ENCODE peak calls at places on chromosomes 6 and 20, in four cellular contexts. D, M, I and L are unnamed samples.

GRCh38 chr6:82624251-82624650 is 260.6 kb downstream of the TPBG start:
- DNase-seq in I (no peak), M (no peak), D (no peak), L (no peak)

GRCh38 chr20:35618372-35619131 is 2.9 kb downstream of the SPAG4 start:
- DNase-seq in I (no peak), D (peak), M (no peak), L (peak)

GRCh38 chr6:135012764-135013163 is 41.9 kb downstream of the HBS1L start:
- DNase-seq in M (no peak), I (no peak), D (peak), L (no peak)

GRCh38 chr6:20665290-20665689 is 131.0 kb downstream of the CDKAL1 start:
- DNase-seq in I (no peak), D (no peak), M (no peak), L (no peak)

GRCh38 chr20:5150226-5151076 is 23.6 kb downstream of the CDS2 start:
- DNase-seq in D (no peak), I (peak), M (peak), L (no peak)

GRCh38 chr6:31068738-31069340 is 43.5 kb downstream of the C6orf15 start:
- DNase-seq in M (peak), I (peak), D (peak), L (peak)

GRCh38 chr20:3045042-3045815 is 623 bp upstream of the MRPS26 start:
- DNase-seq in D (no peak), M (peak), I (no peak), L (peak)

GRCh38 chr6:56760842-56761241 is 118.2 kb upstream of the DST start:
- DNase-seq in I (no peak), D (no peak), M (no peak), L (no peak)

GRCh38 chr6:148451690-148452089 is 109.1 kb downstream of the SASH1 start:
- DNase-seq in I (no peak), D (no peak), M (no peak), L (no peak)

GRCh38 chr20:6746901-6747609 is 20.4 kb upstream of the BMP2 start:
- DNase-seq in I (no peak), M (no peak), D (peak), L (no peak)

GRCh38 chr20:58538752-58539151 is 23.6 kb upstream of the APCDD1L start:
- DNase-seq in I (no peak), D (no peak), M (peak), L (no peak)

GRCh38 chr6:80698459-80698858 is 592.0 kb downstream of the BCKDHB start:
- DNase-seq in M (no peak), I (no peak), D (no peak), L (no peak)

GRCh38 chr6:34120953-34121675 is 24.8 kb downstream of the GRM4 start:
- DNase-seq in I (no peak), M (no peak), D (no peak), L (no peak)

GRCh38 chr20:21490105-21490504 is 23.8 kb downstream of the NKX2-2 start:
- DNase-seq in M (no peak), D (peak), I (no peak), L (no peak)

GRCh38 chr6:140320799-140321099 is 946.3 kb upstream of the CITED2 start:
- DNase-seq in M (no peak), I (no peak), D (no peak), L (no peak)

GRCh38 chr6:36616888-36617521 is 22.8 kb downstream of the SRSF3 start:
- DNase-seq in I (peak), M (peak), D (peak), L (no peak)

GRCh38 chr20:17735206-17735804 is 35.5 kb downstream of the BANF2 start:
- DNase-seq in D (no peak), M (peak), I (no peak), L (peak)

GRCh38 chr6:143596857-143597256 is 80.9 kb upstream of the PHACTR2 start:
- DNase-seq in D (no peak), I (no peak), M (no peak), L (no peak)

GRCh38 chr6:157148391-157149323 is 174.7 kb downstream of the TMEM242 start:
- DNase-seq in I (peak), M (peak), D (peak), L (peak)

GRCh38 chr6:56764081-56764566 is 121.4 kb upstream of the DST start:
- DNase-seq in I (no peak), M (no peak), D (peak), L (peak)

GRCh38 chr20:32638848-32639247 is 34.9 kb downstream of the C20orf203 start:
- DNase-seq in D (no peak), I (no peak), M (no peak), L (no peak)

GRCh38 chr20:460707-461106 is 1.6 kb downstream of the TBC1D20 start:
- DNase-seq in M (no peak), D (no peak), I (no peak), L (peak)